ENCODE peak calls at places on chromosomes 12 and 14, in nine cellular contexts. One of them, this sample, is unnamed.

GRCh38 chr12:122203301-122203967 is at the start of gene B3GNT4:
- DNase-seq in substantia nigra: no peak
- DNase-seq in T-cell: peak; percentile 48
- DNase-seq in activated naive CD8-positive, alpha-beta T cell treated with anti-CD3 and anti-CD28 coated beads for 36 hours: peak; percentile 71
- DNase-seq in central memory CD4-positive, alpha-beta T cell: peak; percentile 62
- DNase-seq in left kidney: peak; percentile 84
- DNase-seq in brain microvascular endothelial cell: peak; percentile 24
- DNase-seq in KBM-7: peak; percentile 62
- DNase-seq in activated gamma-delta T cell treated with Interleukin-2 at 50 U/mL for 16 hours: peak; percentile 49
- DNase-seq in this sample: no peak

GRCh38 chr14:62006116-62006737 is 244.0 kb downstream of the SNAPC1 start:
- DNase-seq in activated naive CD8-positive, alpha-beta T cell treated with anti-CD3 and anti-CD28 coated beads for 36 hours: no peak
- DNase-seq in brain microvascular endothelial cell: no peak
- DNase-seq in KBM-7: no peak
- DNase-seq in substantia nigra: no peak
- DNase-seq in T-cell: no peak
- DNase-seq in activated gamma-delta T cell treated with Interleukin-2 at 50 U/mL for 16 hours: no peak
- DNase-seq in left kidney: no peak
- DNase-seq in central memory CD4-positive, alpha-beta T cell: no peak
- DNase-seq in this sample: no peak

GRCh38 chr12:44616385-44616784 is 259.7 kb downstream of the NELL2 start:
- DNase-seq in left kidney: no peak
- DNase-seq in KBM-7: no peak
- DNase-seq in activated gamma-delta T cell treated with Interleukin-2 at 50 U/mL for 16 hours: no peak
- DNase-seq in brain microvascular endothelial cell: no peak
- DNase-seq in activated naive CD8-positive, alpha-beta T cell treated with anti-CD3 and anti-CD28 coated beads for 36 hours: no peak
- DNase-seq in T-cell: no peak
- DNase-seq in central memory CD4-positive, alpha-beta T cell: no peak
- DNase-seq in substantia nigra: no peak
- DNase-seq in this sample: no peak

GRCh38 chr12:113358381-113359132 is at the start of gene PLBD2:
- DNase-seq in KBM-7: peak; percentile 90
- DNase-seq in activated gamma-delta T cell treated with Interleukin-2 at 50 U/mL for 16 hours: peak; percentile 92
- DNase-seq in brain microvascular endothelial cell: peak; percentile 86
- DNase-seq in substantia nigra: peak; percentile 88
- DNase-seq in central memory CD4-positive, alpha-beta T cell: peak; percentile 92
- DNase-seq in T-cell: peak; percentile 94
- DNase-seq in activated naive CD8-positive, alpha-beta T cell treated with anti-CD3 and anti-CD28 coated beads for 36 hours: peak; percentile 94
- DNase-seq in left kidney: peak; percentile 98
- DNase-seq in this sample: peak; percentile 56

GRCh38 chr12:26198742-26199141 is 3.4 kb downstream of the SSPN start:
- DNase-seq in T-cell: no peak
- DNase-seq in left kidney: no peak
- DNase-seq in activated naive CD8-positive, alpha-beta T cell treated with anti-CD3 and anti-CD28 coated beads for 36 hours: no peak
- DNase-seq in KBM-7: no peak
- DNase-seq in substantia nigra: no peak
- DNase-seq in activated gamma-delta T cell treated with Interleukin-2 at 50 U/mL for 16 hours: no peak
- DNase-seq in brain microvascular endothelial cell: peak; percentile 32
- DNase-seq in central memory CD4-positive, alpha-beta T cell: no peak
- DNase-seq in this sample: no peak

GRCh38 chr12:90999518-90999917 is 5.3 kb downstream of the EPYC start:
- DNase-seq in activated gamma-delta T cell treated with Interleukin-2 at 50 U/mL for 16 hours: no peak
- DNase-seq in left kidney: no peak
- DNase-seq in substantia nigra: no peak
- DNase-seq in brain microvascular endothelial cell: no peak
- DNase-seq in T-cell: no peak
- DNase-seq in KBM-7: no peak
- DNase-seq in activated naive CD8-positive, alpha-beta T cell treated with anti-CD3 and anti-CD28 coated beads for 36 hours: no peak
- DNase-seq in central memory CD4-positive, alpha-beta T cell: no peak
- DNase-seq in this sample: no peak

GRCh38 chr14:73008501-73008900 is 18.4 kb downstream of the ZFYVE1 start:
- DNase-seq in activated naive CD8-positive, alpha-beta T cell treated with anti-CD3 and anti-CD28 coated beads for 36 hours: no peak
- DNase-seq in left kidney: no peak
- DNase-seq in KBM-7: no peak
- DNase-seq in substantia nigra: no peak
- DNase-seq in activated gamma-delta T cell treated with Interleukin-2 at 50 U/mL for 16 hours: no peak
- DNase-seq in brain microvascular endothelial cell: peak; percentile 14
- DNase-seq in T-cell: no peak
- DNase-seq in central memory CD4-positive, alpha-beta T cell: no peak
- DNase-seq in this sample: no peak

GRCh38 chr12:75099215-75099614 is 110.4 kb downstream of the KCNC2 start:
- DNase-seq in T-cell: no peak
- DNase-seq in brain microvascular endothelial cell: no peak
- DNase-seq in KBM-7: no peak
- DNase-seq in activated naive CD8-positive, alpha-beta T cell treated with anti-CD3 and anti-CD28 coated beads for 36 hours: no peak
- DNase-seq in substantia nigra: no peak
- DNase-seq in left kidney: no peak
- DNase-seq in activated gamma-delta T cell treated with Interleukin-2 at 50 U/mL for 16 hours: no peak
- DNase-seq in central memory CD4-positive, alpha-beta T cell: no peak
- DNase-seq in this sample: no peak

GRCh38 chr14:73815849-73816816 is 35.5 kb upstream of the PTGR2 start:
- DNase-seq in left kidney: peak; percentile 72
- DNase-seq in activated naive CD8-positive, alpha-beta T cell treated with anti-CD3 and anti-CD28 coated beads for 36 hours: no peak
- DNase-seq in T-cell: no peak
- DNase-seq in brain microvascular endothelial cell: no peak
- DNase-seq in KBM-7: no peak
- DNase-seq in central memory CD4-positive, alpha-beta T cell: no peak
- DNase-seq in substantia nigra: no peak
- DNase-seq in activated gamma-delta T cell treated with Interleukin-2 at 50 U/mL for 16 hours: no peak
- DNase-seq in this sample: no peak

GRCh38 chr12:22722081-22722480 is 97.1 kb downstream of the ETNK1 start:
- DNase-seq in activated naive CD8-positive, alpha-beta T cell treated with anti-CD3 and anti-CD28 coated beads for 36 hours: no peak
- DNase-seq in T-cell: no peak
- DNase-seq in left kidney: no peak
- DNase-seq in brain microvascular endothelial cell: no peak
- DNase-seq in activated gamma-delta T cell treated with Interleukin-2 at 50 U/mL for 16 hours: no peak
- DNase-seq in central memory CD4-positive, alpha-beta T cell: no peak
- DNase-seq in substantia nigra: no peak
- DNase-seq in KBM-7: no peak
- DNase-seq in this sample: no peak

GRCh38 chr12:62933220-62933870 is 1.6 kb downstream of the PPM1H start:
- DNase-seq in activated naive CD8-positive, alpha-beta T cell treated with anti-CD3 and anti-CD28 coated beads for 36 hours: no peak
- DNase-seq in substantia nigra: peak; percentile 15
- DNase-seq in brain microvascular endothelial cell: no peak
- DNase-seq in left kidney: peak; percentile 83
- DNase-seq in activated gamma-delta T cell treated with Interleukin-2 at 50 U/mL for 16 hours: no peak
- DNase-seq in KBM-7: no peak
- DNase-seq in central memory CD4-positive, alpha-beta T cell: no peak
- DNase-seq in T-cell: no peak
- DNase-seq in this sample: no peak

GRCh38 chr14:61671086-61671485 is 24.2 kb upstream of the HIF1A start:
- DNase-seq in KBM-7: peak; percentile 42
- DNase-seq in T-cell: peak; percentile 20
- DNase-seq in activated gamma-delta T cell treated with Interleukin-2 at 50 U/mL for 16 hours: peak; percentile 17
- DNase-seq in central memory CD4-positive, alpha-beta T cell: peak; percentile 73
- DNase-seq in left kidney: no peak
- DNase-seq in substantia nigra: no peak
- DNase-seq in activated naive CD8-positive, alpha-beta T cell treated with anti-CD3 and anti-CD28 coated beads for 36 hours: peak; percentile 45
- DNase-seq in brain microvascular endothelial cell: no peak
- DNase-seq in this sample: no peak

GRCh38 chr12:132784580-132784979 is 22.9 kb upstream of the ANKLE2 start:
- DNase-seq in KBM-7: no peak
- DNase-seq in brain microvascular endothelial cell: no peak
- DNase-seq in activated naive CD8-positive, alpha-beta T cell treated with anti-CD3 and anti-CD28 coated beads for 36 hours: no peak
- DNase-seq in activated gamma-delta T cell treated with Interleukin-2 at 50 U/mL for 16 hours: no peak
- DNase-seq in left kidney: no peak
- DNase-seq in substantia nigra: no peak
- DNase-seq in T-cell: no peak
- DNase-seq in central memory CD4-positive, alpha-beta T cell: no peak
- DNase-seq in this sample: no peak

GRCh38 chr12:5383961-5384360 is 47.9 kb upstream of the NTF3 start:
- DNase-seq in left kidney: no peak
- DNase-seq in activated gamma-delta T cell treated with Interleukin-2 at 50 U/mL for 16 hours: no peak
- DNase-seq in activated naive CD8-positive, alpha-beta T cell treated with anti-CD3 and anti-CD28 coated beads for 36 hours: no peak
- DNase-seq in brain microvascular endothelial cell: no peak
- DNase-seq in T-cell: no peak
- DNase-seq in KBM-7: no peak
- DNase-seq in substantia nigra: no peak
- DNase-seq in central memory CD4-positive, alpha-beta T cell: no peak
- DNase-seq in this sample: no peak

GRCh38 chr12:109010259-109010658 is 10.6 kb downstream of the SVOP start:
- DNase-seq in substantia nigra: no peak
- DNase-seq in T-cell: no peak
- DNase-seq in activated gamma-delta T cell treated with Interleukin-2 at 50 U/mL for 16 hours: no peak
- DNase-seq in central memory CD4-positive, alpha-beta T cell: no peak
- DNase-seq in brain microvascular endothelial cell: no peak
- DNase-seq in KBM-7: no peak
- DNase-seq in activated naive CD8-positive, alpha-beta T cell treated with anti-CD3 and anti-CD28 coated beads for 36 hours: no peak
- DNase-seq in left kidney: no peak
- DNase-seq in this sample: no peak

GRCh38 chr12:118979763-118980406 is 1.5 kb upstream of the SRRM4 start:
- DNase-seq in KBM-7: peak; percentile 49
- DNase-seq in activated naive CD8-positive, alpha-beta T cell treated with anti-CD3 and anti-CD28 coated beads for 36 hours: peak; percentile 13
- DNase-seq in activated gamma-delta T cell treated with Interleukin-2 at 50 U/mL for 16 hours: no peak
- DNase-seq in central memory CD4-positive, alpha-beta T cell: no peak
- DNase-seq in brain microvascular endothelial cell: peak; percentile 15
- DNase-seq in T-cell: no peak
- DNase-seq in left kidney: peak; percentile 83
- DNase-seq in substantia nigra: no peak
- DNase-seq in this sample: no peak

GRCh38 chr14:75042040-75042439 is 9.2 kb downstream of the MLH3 start:
- DNase-seq in activated gamma-delta T cell treated with Interleukin-2 at 50 U/mL for 16 hours: no peak
- DNase-seq in KBM-7: no peak
- DNase-seq in brain microvascular endothelial cell: no peak
- DNase-seq in left kidney: peak; percentile 40
- DNase-seq in activated naive CD8-positive, alpha-beta T cell treated with anti-CD3 and anti-CD28 coated beads for 36 hours: no peak
- DNase-seq in substantia nigra: no peak
- DNase-seq in central memory CD4-positive, alpha-beta T cell: no peak
- DNase-seq in T-cell: no peak
- DNase-seq in this sample: no peak

GRCh38 chr12:2068638-2069037 is 15.9 kb downstream of the CACNA1C start:
- DNase-seq in left kidney: no peak
- DNase-seq in activated gamma-delta T cell treated with Interleukin-2 at 50 U/mL for 16 hours: no peak
- DNase-seq in brain microvascular endothelial cell: no peak
- DNase-seq in KBM-7: no peak
- DNase-seq in substantia nigra: no peak
- DNase-seq in central memory CD4-positive, alpha-beta T cell: no peak
- DNase-seq in T-cell: no peak
- DNase-seq in activated naive CD8-positive, alpha-beta T cell treated with anti-CD3 and anti-CD28 coated beads for 36 hours: no peak
- DNase-seq in this sample: no peak

GRCh38 chr12:63845726-63846125 is 1.2 kb downstream of the SRGAP1 start:
- DNase-seq in activated gamma-delta T cell treated with Interleukin-2 at 50 U/mL for 16 hours: no peak
- DNase-seq in T-cell: no peak
- DNase-seq in left kidney: peak; percentile 46
- DNase-seq in substantia nigra: no peak
- DNase-seq in activated naive CD8-positive, alpha-beta T cell treated with anti-CD3 and anti-CD28 coated beads for 36 hours: no peak
- DNase-seq in central memory CD4-positive, alpha-beta T cell: no peak
- DNase-seq in brain microvascular endothelial cell: peak; percentile 34
- DNase-seq in KBM-7: peak; percentile 17
- DNase-seq in this sample: no peak

GRCh38 chr12:107475900-107476299 is 209.7 kb upstream of the PWP1 start:
- DNase-seq in activated naive CD8-positive, alpha-beta T cell treated with anti-CD3 and anti-CD28 coated beads for 36 hours: no peak
- DNase-seq in activated gamma-delta T cell treated with Interleukin-2 at 50 U/mL for 16 hours: no peak
- DNase-seq in left kidney: no peak
- DNase-seq in T-cell: no peak
- DNase-seq in substantia nigra: no peak
- DNase-seq in KBM-7: no peak
- DNase-seq in central memory CD4-positive, alpha-beta T cell: no peak
- DNase-seq in brain microvascular endothelial cell: no peak
- DNase-seq in this sample: no peak

GRCh38 chr12:68560823-68561422 is 49.8 kb upstream of the RAP1B start:
- DNase-seq in activated naive CD8-positive, alpha-beta T cell treated with anti-CD3 and anti-CD28 coated beads for 36 hours: no peak
- DNase-seq in T-cell: no peak
- DNase-seq in left kidney: no peak
- DNase-seq in KBM-7: no peak
- DNase-seq in substantia nigra: no peak
- DNase-seq in central memory CD4-positive, alpha-beta T cell: no peak
- DNase-seq in brain microvascular endothelial cell: no peak
- DNase-seq in activated gamma-delta T cell treated with Interleukin-2 at 50 U/mL for 16 hours: no peak
- DNase-seq in this sample: no peak

GRCh38 chr12:58727526-58727925 is 192.8 kb downstream of the LRIG3 start:
- DNase-seq in activated gamma-delta T cell treated with Interleukin-2 at 50 U/mL for 16 hours: no peak
- DNase-seq in T-cell: no peak
- DNase-seq in central memory CD4-positive, alpha-beta T cell: no peak
- DNase-seq in activated naive CD8-positive, alpha-beta T cell treated with anti-CD3 and anti-CD28 coated beads for 36 hours: no peak
- DNase-seq in substantia nigra: no peak
- DNase-seq in KBM-7: no peak
- DNase-seq in left kidney: peak; percentile 1
- DNase-seq in brain microvascular endothelial cell: no peak
- DNase-seq in this sample: no peak

GRCh38 chr14:75514673-75515630 is 7.3 kb upstream of the BATF start:
- DNase-seq in KBM-7: peak; percentile 45
- DNase-seq in left kidney: peak; percentile 20
- DNase-seq in substantia nigra: no peak
- DNase-seq in activated naive CD8-positive, alpha-beta T cell treated with anti-CD3 and anti-CD28 coated beads for 36 hours: peak; percentile 56
- DNase-seq in activated gamma-delta T cell treated with Interleukin-2 at 50 U/mL for 16 hours: peak; percentile 46
- DNase-seq in brain microvascular endothelial cell: no peak
- DNase-seq in central memory CD4-positive, alpha-beta T cell: peak; percentile 55
- DNase-seq in T-cell: peak; percentile 28
- DNase-seq in this sample: no peak

GRCh38 chr12:10740182-10740581 is 17.1 kb upstream of the YBX3 start:
- DNase-seq in brain microvascular endothelial cell: no peak
- DNase-seq in central memory CD4-positive, alpha-beta T cell: no peak
- DNase-seq in activated naive CD8-positive, alpha-beta T cell treated with anti-CD3 and anti-CD28 coated beads for 36 hours: no peak
- DNase-seq in activated gamma-delta T cell treated with Interleukin-2 at 50 U/mL for 16 hours: no peak
- DNase-seq in substantia nigra: no peak
- DNase-seq in left kidney: no peak
- DNase-seq in KBM-7: no peak
- DNase-seq in T-cell: no peak
- DNase-seq in this sample: no peak

GRCh38 chr12:108633534-108634224 is at the start of gene SELPLG:
- DNase-seq in substantia nigra: no peak
- DNase-seq in brain microvascular endothelial cell: no peak
- DNase-seq in KBM-7: peak; percentile 93
- DNase-seq in central memory CD4-positive, alpha-beta T cell: peak; percentile 95
- DNase-seq in activated naive CD8-positive, alpha-beta T cell treated with anti-CD3 and anti-CD28 coated beads for 36 hours: peak; percentile 83
- DNase-seq in left kidney: no peak
- DNase-seq in T-cell: peak; percentile 89
- DNase-seq in activated gamma-delta T cell treated with Interleukin-2 at 50 U/mL for 16 hours: peak; percentile 85
- DNase-seq in this sample: peak; percentile 98

GRCh38 chr12:30691122-30691879 is 4.4 kb downstream of the IPO8 start:
- DNase-seq in activated gamma-delta T cell treated with Interleukin-2 at 50 U/mL for 16 hours: no peak
- DNase-seq in brain microvascular endothelial cell: peak; percentile 71
- DNase-seq in left kidney: peak; percentile 71
- DNase-seq in KBM-7: no peak
- DNase-seq in central memory CD4-positive, alpha-beta T cell: no peak
- DNase-seq in activated naive CD8-positive, alpha-beta T cell treated with anti-CD3 and anti-CD28 coated beads for 36 hours: no peak
- DNase-seq in T-cell: no peak
- DNase-seq in substantia nigra: no peak
- DNase-seq in this sample: no peak